ENCODE peak calls at places on chromosomes 2 and 18, in five cellular contexts. N is tibial nerve; F is cardiac muscle cell; I is AG04450; D is CD4-positive, CD25-positive, alpha-beta regulatory T cell. G is an unnamed sample. For H3K27me3, the result is how much of the 10 kb centered on the place peaks cover.

GRCh38 chr18:46161721-46162421 is 57.7 kb downstream of the HAUS1 start:
- DNase-seq in N (no peak), I (no peak), F (no peak), D (no peak), G (no peak)

GRCh38 chr18:11946756-11947155 is 34.6 kb upstream of the IMPA2 start:
- DNase-seq in D (no peak), F (peak), N (no peak), I (no peak), G (no peak)

GRCh38 chr2:146807568-146808168 is 1037.2 kb upstream of the ACVR2A start:
- DNase-seq in I (no peak), F (no peak), N (no peak), D (no peak), G (no peak)

GRCh38 chr2:38751847-38752410 is 768 bp upstream of the SRSF7 start:
- DNase-seq in D (no peak), N (no peak), F (no peak), I (no peak), G (no peak)

GRCh38 chr18:12366794-12367193 is 10.2 kb downstream of the AFG3L2 start:
- DNase-seq in I (no peak), D (no peak), N (no peak), F (no peak), G (no peak)

GRCh38 chr2:236717120-236717519 is 147.5 kb downstream of the ACKR3 start:
- DNase-seq in D (no peak), I (no peak), N (no peak), F (no peak), G (no peak)

GRCh38 chr2:105919826-105920225 is 175.1 kb downstream of the NCK2 start:
- DNase-seq in D (peak), I (peak), F (peak), N (no peak), G (peak)

GRCh38 chr2:203999844-204000243 is 63.3 kb downstream of the ICOS start:
- DNase-seq in I (no peak), N (no peak), D (no peak), F (no peak), G (no peak)

GRCh38 chr2:170969872-170970271 is 40.8 kb downstream of the GORASP2 start:
- DNase-seq in I (no peak), N (no peak), D (no peak), F (no peak), G (no peak)

GRCh38 chr2:152011724-152012123 is 87.1 kb downstream of the CACNB4 start:
- DNase-seq in F (no peak), I (no peak), D (no peak), N (no peak), G (no peak)

GRCh38 chr18:76565238-76566173 is 70.5 kb upstream of the ZNF516 start:
- DNase-seq in D (no peak), F (peak), I (peak), N (peak), G (no peak)

GRCh38 chr2:41194235-41194634 is 742.3 kb upstream of the SLC8A1 start:
- DNase-seq in N (no peak), F (peak), D (no peak), I (no peak), G (no peak)

GRCh38 chr2:98088261-98088660 is 1.3 kb downstream of the VWA3B start:
- DNase-seq in D (no peak), F (no peak), N (no peak), I (no peak), G (no peak)

GRCh38 chr2:20573611-20574422 is 77.1 kb downstream of the HS1BP3 start:
- DNase-seq in I (peak), F (peak), N (peak), D (no peak), G (no peak)

GRCh38 chr2:2183135-2183534 is 147.9 kb downstream of the MYT1L start:
- DNase-seq in N (no peak), F (no peak), D (no peak), I (no peak), G (no peak)

GRCh38 chr2:23901966-23902942 is 24.7 kb downstream of the ATAD2B start:
- DNase-seq in D (no peak), N (no peak), I (no peak), F (peak), G (no peak)

GRCh38 chr2:163692611-163693482 is 43.0 kb downstream of the FIGN start:
- DNase-seq in D (no peak), N (no peak), I (peak), F (no peak), G (no peak)

GRCh38 chr2:178109813-178110212 is 2.4 kb upstream of the RBM45 start:
- DNase-seq in N (no peak), F (peak), D (no peak), I (no peak), G (no peak)

GRCh38 chr2:2547451-2547850 is 216.4 kb upstream of the MYT1L start:
- DNase-seq in F (no peak), D (no peak), I (no peak), N (no peak), G (no peak)

GRCh38 chr2:42171396-42171971 is 2.3 kb downstream of the EML4 start:
- DNase-seq in D (no peak), N (no peak), I (no peak), F (no peak), G (no peak)

GRCh38 chr2:217945530-217945929 is 57.3 kb downstream of the TNS1 start:
- DNase-seq in D (no peak), F (no peak), I (no peak), N (no peak), G (no peak)

GRCh38 chr2:120822908-120823307 is 87.2 kb downstream of the GLI2 start:
- DNase-seq in D (no peak), N (no peak), I (no peak), F (no peak), G (no peak)

GRCh38 chr2:95669441-95669994 is 77.7 kb downstream of the TRIM43 start:
- DNase-seq in I (no peak), N (no peak), D (no peak), F (no peak), G (no peak)

GRCh38 chr2:105744909-105745853 is at the start of gene NCK2:
- DNase-seq in I (no peak), D (peak), N (no peak), F (peak), G (peak)

GRCh38 chr18:58043452-58044369 is at the start of gene NEDD4L:
- DNase-seq in F (peak), D (peak), I (peak), N (peak), G (peak)

GRCh38 chr2:57296795-57297517 is 749.6 kb upstream of the VRK2 start:
- DNase-seq in F (no peak), I (no peak), N (no peak), D (no peak), G (no peak)

GRCh38 chr2:13230221-13230620 is 513.5 kb downstream of the TRIB2 start:
- DNase-seq in N (no peak), D (no peak), F (no peak), I (no peak), G (no peak)

GRCh38 chr2:224038830-224039079 is 331 bp downstream of the SERPINE2 start:
- DNase-seq in F (no peak), N (no peak), I (no peak), D (no peak), G (no peak)

GRCh38 chr2:188786368-188786781 is 187.8 kb upstream of the COL3A1 start:
- DNase-seq in I (no peak), D (no peak), N (no peak), F (peak), G (no peak)

GRCh38 chr2:41544709-41545108 is 503.1 kb upstream of the PKDCC start:
- DNase-seq in F (no peak), D (no peak), I (no peak), N (no peak), G (no peak)

GRCh38 chr2:240705204-240705781 is 13.6 kb downstream of the AQP12A start:
- DNase-seq in I (no peak), D (no peak), N (no peak), F (no peak), G (no peak)

GRCh38 chr2:260507-261161 is 3.2 kb downstream of the SH3YL1 start:
- DNase-seq in D (no peak), F (no peak), I (peak), N (no peak), G (no peak)

DNA sequence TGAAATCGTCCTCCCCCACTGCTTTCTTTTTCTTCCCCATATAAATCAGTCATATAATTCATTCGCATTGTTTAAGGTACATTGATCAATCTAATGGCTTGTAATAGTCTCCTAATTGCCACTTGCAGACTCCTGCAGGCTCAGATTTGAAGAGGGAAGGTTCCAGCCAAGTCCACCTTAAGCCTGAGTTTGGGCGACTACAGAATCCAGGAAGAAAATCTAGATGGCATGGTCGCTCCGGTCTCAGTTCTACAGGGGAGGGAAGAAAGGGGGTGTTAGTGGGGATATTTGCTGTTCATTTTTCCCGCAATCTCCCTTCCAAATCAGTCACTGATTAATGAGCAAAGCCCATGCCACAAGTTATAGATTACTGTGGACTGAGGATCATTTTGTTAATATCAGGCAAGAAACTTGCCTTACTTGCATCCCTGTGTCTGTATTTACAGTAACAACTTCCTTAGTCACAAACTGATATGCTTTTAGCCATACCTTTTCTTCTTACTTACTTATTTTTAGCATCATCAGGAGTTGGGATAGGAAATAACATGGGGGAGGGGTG is 5.5 kb upstream of the SP9 start:
- DNase-seq in D (no peak), F (no peak), I (no peak), N (no peak), G (no peak)
- H3K27ac ChIP-seq in D (no peak), F (no peak), I (no peak), N (no peak), G (no peak)

GRCh38 chr18:49988733-49989132 is 175.4 kb upstream of the ACAA2 start:
- DNase-seq in F (no peak), I (no peak), D (no peak), N (no peak), G (no peak)

GRCh38 chr18:49993299-49993698 is 180.0 kb upstream of the ACAA2 start:
- DNase-seq in I (no peak), N (no peak), D (no peak), F (no peak), G (no peak)

GRCh38 chr18:49985246-49985645 is 171.9 kb upstream of the ACAA2 start:
- DNase-seq in D (no peak), N (no peak), I (no peak), F (no peak), G (no peak)

GRCh38 chr18:49988101-49988500 is 174.8 kb upstream of the ACAA2 start:
- DNase-seq in F (no peak), N (no peak), I (no peak), D (no peak), G (no peak)
- H3K27me3 ChIP-seq in F (half or more), N (under half), I (under half), D (under half), G (under half)

GRCh38 chr2:169736902-169737301 is 3.3 kb downstream of the KLHL23 start:
- DNase-seq in N (no peak), D (no peak), I (no peak), F (no peak), G (no peak)
- H3K27ac ChIP-seq in N (no peak), D (no peak), I (no peak), F (no peak), G (no peak)

GRCh38 chr2:238587776-238588660 is 161.3 kb downstream of the ASB1 start:
- DNase-seq in D (no peak), N (no peak), F (no peak), I (no peak), G (no peak)
- H3K27me3 ChIP-seq in D (under half), N (under half), F (under half), I (under half), G (under half)

DNA sequence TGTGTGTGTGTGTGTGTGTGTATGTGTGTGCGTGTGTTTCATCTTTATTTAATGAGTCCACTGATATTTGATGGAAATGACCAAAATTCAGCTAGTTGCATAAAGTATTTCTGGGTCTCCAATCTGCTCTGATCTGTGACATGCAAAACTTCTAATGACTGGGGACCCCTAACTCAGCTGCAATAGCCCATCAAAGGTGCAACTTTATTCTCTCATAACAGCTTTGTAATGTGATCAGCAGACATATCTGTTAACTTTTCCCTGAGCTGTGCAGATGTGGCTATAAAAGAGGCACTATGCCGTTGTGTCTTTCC is 407.0 kb downstream of the MTX2 start:
- DNase-seq in N (no peak), D (no peak), F (no peak), I (no peak), G (no peak)
- H3K27ac ChIP-seq in N (no peak), D (no peak), F (no peak), I (no peak), G (no peak)

GRCh38 chr2:242031481-242032019 is 162.0 kb downstream of the RTP5 start:
- DNase-seq in D (no peak), N (no peak), I (peak), F (peak), G (peak)

GRCh38 chr2:242030858-242031257 is 161.3 kb downstream of the RTP5 start:
- DNase-seq in D (no peak), F (no peak), I (no peak), N (no peak), G (no peak)

GRCh38 chr2:242027676-242028450 is 158.3 kb downstream of the RTP5 start:
- DNase-seq in N (no peak), D (no peak), F (no peak), I (no peak), G (no peak)

GRCh38 chr2:242029422-242030225 is 160.1 kb downstream of the RTP5 start:
- DNase-seq in F (no peak), D (no peak), N (no peak), I (no peak), G (no peak)

GRCh38 chr2:242030226-242030575 is 160.7 kb downstream of the RTP5 start:
- DNase-seq in I (no peak), D (no peak), N (no peak), F (no peak), G (no peak)
- H3K27me3 ChIP-seq in I (half or more), D (under half), N (under half), F (under half), G (under half)

GRCh38 chr18:2495381-2495780 is 75.9 kb downstream of the METTL4 start:
- DNase-seq in D (no peak), I (no peak), F (no peak), N (no peak), G (no peak)
- H3K27ac ChIP-seq in D (no peak), I (no peak), F (no peak), N (no peak), G (no peak)